ENCODE peak calls at places on chromosomes 2 and 18, in eight cellular contexts. R is prostate gland; S is A673; I is CD8-positive, alpha-beta T cell; H is left ventricle myocardium inferior; N is spleen; Z is thyroid gland; M is right atrium auricular region. Q is an unnamed sample.

GRCh38 chr2:205407984-205408383 is 274.3 kb upstream of the NRP2 start:
- DNase-seq in R (no peak), S (peak; percentile 37), I (no peak), H (no peak), N (no peak), Z (no peak), M (no peak), Q (no peak)

GRCh38 chr2:221680548-221680947 is 108.4 kb upstream of the EPHA4 start:
- DNase-seq in R (no peak), S (peak; percentile 15), I (no peak), H (no peak), N (no peak), Z (no peak), M (no peak), Q (no peak)

GRCh38 chr2:149741646-149742045 is 154.1 kb upstream of the MMADHC start:
- DNase-seq in R (no peak), S (no peak), I (no peak), H (no peak), N (no peak), Z (no peak), M (no peak), Q (no peak)

GRCh38 chr2:142180820-142181533 is 50.2 kb upstream of the LRP1B start:
- DNase-seq in R (no peak), S (peak; percentile 69), I (no peak), H (no peak), N (peak; percentile 48), Z (peak; percentile 18), M (no peak), Q (no peak)

GRCh38 chr2:289362-290089 is 1.6 kb upstream of the ALKAL2 start:
- DNase-seq in R (no peak), S (no peak), I (no peak), H (no peak), N (no peak), Z (peak; percentile 27), M (no peak), Q (no peak)

GRCh38 chr18:75784413-75784812 is 356.9 kb upstream of the SMIM21 start:
- DNase-seq in R (no peak), S (no peak), I (no peak), H (no peak), N (no peak), Z (no peak), M (no peak), Q (no peak)

GRCh38 chr2:105406221-105406620 is 7.4 kb upstream of the FHL2 start:
- DNase-seq in R (no peak), S (no peak), I (no peak), H (no peak), N (no peak), Z (no peak), M (peak; percentile 68), Q (no peak)

GRCh38 chr2:8767324-8767723 is 70.1 kb downstream of the KIDINS220 start:
- DNase-seq in R (no peak), S (no peak), I (no peak), H (no peak), N (no peak), Z (no peak), M (no peak), Q (no peak)

GRCh38 chr2:118315606-118316005 is 227.3 kb downstream of the INSIG2 start:
- DNase-seq in R (no peak), S (no peak), I (no peak), H (no peak), N (no peak), Z (no peak), M (no peak), Q (no peak)

GRCh38 chr2:240325006-240325653 is 110.3 kb upstream of the GPC1 start:
- DNase-seq in R (no peak), S (no peak), I (no peak), H (no peak), N (no peak), Z (no peak), M (no peak), Q (no peak)

GRCh38 chr18:68769423-68769822 is 28.5 kb upstream of the CCDC102B start:
- DNase-seq in R (no peak), S (no peak), I (no peak), H (no peak), N (no peak), Z (no peak), M (no peak), Q (peak; percentile 30)

GRCh38 chr2:62145478-62146100 is 50.3 kb upstream of the B3GNT2 start:
- DNase-seq in R (no peak), S (no peak), I (no peak), H (no peak), N (no peak), Z (no peak), M (no peak), Q (no peak)

GRCh38 chr2:71379086-71379485 is 47.5 kb downstream of the ZNF638 start:
- DNase-seq in R (no peak), S (no peak), I (no peak), H (no peak), N (no peak), Z (no peak), M (no peak), Q (no peak)

GRCh38 chr2:115976916-115977315 is 1534.5 kb downstream of the DPP10 start:
- DNase-seq in R (no peak), S (no peak), I (no peak), H (no peak), N (no peak), Z (no peak), M (no peak), Q (no peak)

GRCh38 chr2:23601301-23601965 is 216.5 kb downstream of the KLHL29 start:
- DNase-seq in R (no peak), S (no peak), I (no peak), H (no peak), N (peak; percentile 52), Z (no peak), M (no peak), Q (no peak)

GRCh38 chr2:173663835-173664515 is 301.2 kb downstream of the SP3 start:
- DNase-seq in R (no peak), S (no peak), I (no peak), H (no peak), N (no peak), Z (no peak), M (no peak), Q (no peak)

GRCh38 chr2:59590802-59591201 is 962.7 kb downstream of the BCL11A start:
- DNase-seq in R (no peak), S (no peak), I (no peak), H (no peak), N (no peak), Z (no peak), M (no peak), Q (no peak)

GRCh38 chr2:59584958-59585357 is 968.5 kb downstream of the BCL11A start:
- DNase-seq in R (no peak), S (peak; percentile 18), I (no peak), H (no peak), N (no peak), Z (peak; percentile 4), M (no peak), Q (no peak)

GRCh38 chr2:59583173-59583765 is 970.2 kb downstream of the BCL11A start:
- DNase-seq in R (no peak), S (no peak), I (no peak), H (no peak), N (no peak), Z (no peak), M (no peak), Q (no peak)

GRCh38 chr2:59589881-59590280 is 963.6 kb downstream of the BCL11A start:
- DNase-seq in R (no peak), S (no peak), I (no peak), H (no peak), N (no peak), Z (no peak), M (no peak), Q (no peak)

GRCh38 chr2:59585657-59586056 is 967.8 kb downstream of the BCL11A start:
- DNase-seq in R (no peak), S (no peak), I (no peak), H (no peak), N (no peak), Z (no peak), M (no peak), Q (no peak)
- H3K27ac ChIP-seq in R (no peak overlapping the region), S (no peak overlapping the region), I (no peak overlapping the region), H (no peak overlapping the region), N (no peak overlapping the region), Z (no peak overlapping the region), M (no peak overlapping the region), Q (no peak overlapping the region)

DNA sequence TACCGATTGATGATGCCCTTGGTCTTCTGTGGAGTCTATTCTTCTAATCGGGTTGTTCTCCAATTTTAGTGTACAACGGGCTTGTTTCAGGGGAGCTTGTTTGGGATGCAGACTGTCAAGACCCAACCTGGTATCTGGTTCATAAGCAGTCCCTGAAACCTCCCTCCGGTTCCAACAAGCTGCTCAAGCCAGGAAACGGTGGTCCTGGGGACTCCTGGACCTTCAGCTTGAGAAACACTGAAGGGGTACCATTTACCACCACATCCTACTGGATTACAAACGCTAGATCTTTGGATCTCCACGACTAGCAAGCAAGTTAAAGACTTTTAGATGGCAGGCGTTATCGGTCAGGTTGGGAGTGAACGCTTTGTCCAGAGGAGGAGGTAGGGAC is 2.0 kb downstream of the BCL2 start:
- DNase-seq in R (no peak), S (no peak), I (no peak), H (no peak), N (no peak), Z (no peak), M (no peak), Q (no peak)
- H3K4me3 ChIP-seq in R (peak overlapping the region; percentile 65), S (peak overlapping the region; percentile 74), I (peak overlapping the region; percentile 69), H (peak overlapping the region; percentile 73), N (peak overlapping the region; percentile 81), Z (peak overlapping the region; percentile 47), M (peak overlapping the region; percentile 74), Q (peak overlapping the region; percentile 30)

DNA sequence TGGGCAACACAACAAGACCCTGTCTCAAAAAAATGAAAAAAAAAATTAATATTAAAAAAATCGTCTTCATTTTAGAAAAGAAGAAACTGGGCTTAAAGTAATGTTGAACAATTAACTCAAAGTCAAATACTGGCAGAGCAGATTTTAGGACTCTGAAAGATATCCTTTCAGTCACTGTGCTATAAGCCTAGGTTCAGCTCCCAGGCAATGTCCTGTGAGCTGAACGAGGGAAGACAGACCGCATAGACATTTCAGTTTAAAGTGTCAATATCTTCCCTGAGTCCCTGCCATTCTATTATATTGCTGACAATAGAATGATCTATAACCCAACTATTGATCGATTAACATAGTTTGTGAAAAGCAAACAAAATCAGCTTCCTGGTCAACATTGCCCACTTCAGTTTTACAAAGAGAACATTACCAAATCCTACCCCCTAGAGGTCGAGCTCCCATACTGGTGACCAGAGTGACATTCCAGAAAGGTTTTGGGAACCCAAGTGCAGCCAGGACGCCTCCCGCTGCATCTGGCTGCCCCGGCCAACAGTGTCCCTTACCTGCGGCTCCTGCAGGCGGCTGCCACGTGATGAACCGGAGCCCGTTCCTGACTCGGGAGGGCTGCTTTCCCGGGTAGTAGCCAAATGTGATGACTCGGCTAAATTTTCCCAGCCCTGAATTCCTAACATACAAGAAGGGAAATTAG is 639 bp downstream of the MRO start:
- DNase-seq in R (peak; percentile 23), S (no peak), I (no peak), H (peak; percentile 33), N (peak; percentile 81), Z (peak; percentile 89), M (no peak), Q (peak; percentile 30)
- H3K4me1 ChIP-seq in R (no peaks in the 10 kb centered on the region), S (peaks cover 20% of the 10 kb centered on the region), I (peaks cover 20% of the 10 kb centered on the region), H (peaks cover 29% of the 10 kb centered on the region), N (peaks cover 77% of the 10 kb centered on the region), Z (peaks cover 41% of the 10 kb centered on the region), M (peaks cover 30% of the 10 kb centered on the region), Q (peaks cover 2% of the 10 kb centered on the region)

DNA sequence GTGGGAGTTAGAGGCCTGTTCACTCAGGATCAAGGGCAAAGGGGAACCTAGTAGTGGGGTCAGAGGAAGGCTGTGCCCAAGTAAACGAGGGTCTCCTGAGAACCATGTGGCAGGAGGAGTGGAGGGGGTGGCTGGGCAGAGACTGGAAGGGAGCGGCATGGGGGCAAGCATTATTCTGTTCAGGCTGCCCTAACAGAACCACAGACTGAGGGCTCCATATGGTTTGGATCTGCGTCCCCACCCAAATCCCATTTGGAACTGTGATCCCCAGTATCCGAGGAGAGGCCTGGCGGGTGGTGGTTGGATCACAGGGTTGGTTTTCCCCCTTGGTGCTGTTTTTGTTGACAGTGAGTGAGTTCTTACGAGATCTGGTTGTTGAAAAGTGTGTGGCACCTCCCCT is 287.0 kb downstream of the PHLPP1 start:
- DNase-seq in R (no peak), S (no peak), I (no peak), H (no peak), N (peak; percentile 43), Z (no peak), M (no peak), Q (no peak)
- H3K27ac ChIP-seq in R (no peak overlapping the region), S (no peak overlapping the region), I (no peak overlapping the region), H (no peak overlapping the region), N (no peak overlapping the region), Z (no peak overlapping the region), M (no peak overlapping the region), Q (no peak overlapping the region)